ENCODE peak calls at places on chromosomes 12 and 14, in six cellular contexts. D is IMR-90, O is left lung, E is AG04450, N is A549, W is B cell. S is an unnamed sample.

GRCh38 chr12:109702126-109702841 is 11.3 kb upstream of the FAM222A start:
- DNase-seq in D (no peak), W (no peak), N (no peak), O (no peak), E (no peak), S (no peak)

GRCh38 chr14:35333797-35334743 is 41.9 kb downstream of the PSMA6 start:
- DNase-seq in W (no peak), N (no peak), E (no peak), O (no peak), D (no peak), S (no peak)

GRCh38 chr12:79274571-79275064 is 410.0 kb downstream of the SYT1 start:
- DNase-seq in W (no peak), E (no peak), N (no peak), D (no peak), O (peak), S (no peak)

GRCh38 chr12:75756112-75756511 is 244.7 kb upstream of the KRR1 start:
- DNase-seq in W (no peak), N (no peak), O (no peak), E (no peak), D (no peak), S (no peak)

GRCh38 chr12:39553476-39553875 is 66.1 kb downstream of the ABCD2 start:
- DNase-seq in E (no peak), O (no peak), N (no peak), W (no peak), D (no peak), S (no peak)

GRCh38 chr12:15088115-15088514 is 115.3 kb downstream of the PDE6H start:
- DNase-seq in N (no peak), O (no peak), D (no peak), E (no peak), W (no peak), S (no peak)

GRCh38 chr12:42485823-42486222 is 103.7 kb downstream of the PRICKLE1 start:
- DNase-seq in E (no peak), O (no peak), N (no peak), W (no peak), D (no peak), S (no peak)

GRCh38 chr12:109473006-109473405 is 4.1 kb downstream of the KCTD10 start:
- DNase-seq in O (no peak), E (no peak), N (no peak), W (no peak), D (no peak), S (no peak)

GRCh38 chr12:125403145-125403789 is 338.0 kb downstream of the AACS start:
- DNase-seq in E (no peak), W (no peak), N (no peak), O (no peak), D (peak), S (no peak)

GRCh38 chr12:68521321-68521839 is 89.3 kb upstream of the RAP1B start:
- DNase-seq in N (peak), O (no peak), W (no peak), E (peak), D (peak), S (no peak)

GRCh38 chr12:52359511-52360103 is 7.7 kb downstream of the KRT85 start:
- DNase-seq in E (no peak), W (no peak), D (no peak), N (no peak), O (no peak), S (peak)

GRCh38 chr14:72708708-72709475 is 185.0 kb downstream of the DPF3 start:
- DNase-seq in D (no peak), E (no peak), N (no peak), W (no peak), O (no peak), S (no peak)

GRCh38 chr12:131640436-131640969 is 70.4 kb upstream of the SFSWAP start:
- DNase-seq in D (no peak), O (no peak), E (no peak), W (no peak), N (no peak), S (no peak)

GRCh38 chr14:71103662-71104484 is 196.6 kb downstream of the PCNX1 start:
- DNase-seq in O (no peak), N (peak), D (peak), W (peak), E (peak), S (no peak)

GRCh38 chr12:13367973-13368372 is 171.4 kb downstream of the EMP1 start:
- DNase-seq in D (no peak), W (no peak), O (no peak), N (no peak), E (no peak), S (no peak)

GRCh38 chr12:125533434-125534029 is 468.3 kb downstream of the AACS start:
- DNase-seq in O (peak), E (no peak), W (no peak), N (peak), D (no peak), S (peak)

GRCh38 chr12:105100998-105101397 is 6.5 kb upstream of the WASHC4 start:
- DNase-seq in W (no peak), N (no peak), D (peak), O (no peak), E (no peak), S (no peak)
- TF ChIP-seq CTCF in W (no peak), N (peak), D (peak), O (no peak), E (peak), S (no peak)

DNA sequence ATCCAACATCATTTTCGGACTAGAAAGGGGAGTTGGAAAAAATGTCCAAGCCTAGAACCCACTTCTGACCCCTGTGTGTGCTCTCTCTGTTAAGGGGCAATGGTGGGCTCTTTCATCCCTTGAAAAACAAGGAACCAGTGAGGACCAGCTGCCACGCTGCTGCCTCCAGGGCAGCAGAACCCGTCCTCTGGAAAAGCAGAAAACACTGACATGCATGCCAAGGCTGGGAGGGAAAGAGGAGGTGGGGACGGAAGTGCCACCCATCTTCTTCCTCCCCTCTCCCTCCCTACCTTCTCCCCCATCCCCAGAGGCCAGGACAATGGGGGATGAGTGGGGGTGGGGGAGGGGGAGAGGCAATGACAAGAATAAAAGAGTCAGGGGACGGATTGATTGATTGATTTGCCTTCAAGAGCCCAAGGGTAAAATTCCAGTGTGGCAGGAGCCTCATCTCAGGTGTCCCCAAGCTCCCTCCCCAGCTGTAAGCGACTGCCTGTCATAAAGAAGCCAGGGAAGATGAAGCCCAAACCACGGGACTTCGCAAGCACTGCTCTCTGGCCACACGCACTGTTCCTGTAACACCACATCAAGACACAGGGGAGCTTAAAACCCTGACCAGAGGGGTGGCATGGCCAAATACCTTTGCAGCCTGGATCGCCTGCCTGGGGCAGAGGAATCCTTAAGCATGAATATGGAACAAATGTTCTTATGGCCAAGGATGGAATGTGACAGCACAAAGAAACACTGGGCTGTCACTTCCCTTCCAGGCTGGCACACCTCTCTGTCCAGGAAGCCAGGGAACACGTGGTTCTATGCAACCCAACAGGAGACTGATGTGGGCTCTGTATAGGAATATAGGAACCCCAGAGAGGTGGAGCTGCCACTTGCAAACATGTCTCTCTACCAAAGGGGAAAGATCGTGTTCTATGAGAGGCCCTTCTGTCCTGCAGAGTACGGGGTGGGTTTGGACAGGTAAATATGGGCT is 38.9 kb upstream of the BDKRB2 start:
- DNase-seq in E (no peak), D (no peak), O (no peak), N (no peak), W (no peak), S (peak)
- TF ChIP-seq CTCF in E (no peak), D (no peak), O (no peak), N (no peak), W (no peak), S (no peak)

GRCh38 chr14:38404100-38404541 is 148.2 kb upstream of the CLEC14A start:
- DNase-seq in O (no peak), D (peak), N (no peak), E (peak), W (no peak), S (no peak)

GRCh38 chr14:38409081-38409705 is 153.3 kb upstream of the CLEC14A start:
- DNase-seq in E (no peak), W (no peak), N (no peak), D (peak), O (no peak), S (no peak)

GRCh38 chr14:38404616-38405015 is 148.7 kb upstream of the CLEC14A start:
- DNase-seq in N (no peak), W (no peak), O (no peak), E (no peak), D (peak), S (no peak)

GRCh38 chr14:38400751-38401150 is 144.9 kb upstream of the CLEC14A start:
- DNase-seq in O (no peak), D (no peak), W (no peak), N (no peak), E (no peak), S (no peak)

DNA sequence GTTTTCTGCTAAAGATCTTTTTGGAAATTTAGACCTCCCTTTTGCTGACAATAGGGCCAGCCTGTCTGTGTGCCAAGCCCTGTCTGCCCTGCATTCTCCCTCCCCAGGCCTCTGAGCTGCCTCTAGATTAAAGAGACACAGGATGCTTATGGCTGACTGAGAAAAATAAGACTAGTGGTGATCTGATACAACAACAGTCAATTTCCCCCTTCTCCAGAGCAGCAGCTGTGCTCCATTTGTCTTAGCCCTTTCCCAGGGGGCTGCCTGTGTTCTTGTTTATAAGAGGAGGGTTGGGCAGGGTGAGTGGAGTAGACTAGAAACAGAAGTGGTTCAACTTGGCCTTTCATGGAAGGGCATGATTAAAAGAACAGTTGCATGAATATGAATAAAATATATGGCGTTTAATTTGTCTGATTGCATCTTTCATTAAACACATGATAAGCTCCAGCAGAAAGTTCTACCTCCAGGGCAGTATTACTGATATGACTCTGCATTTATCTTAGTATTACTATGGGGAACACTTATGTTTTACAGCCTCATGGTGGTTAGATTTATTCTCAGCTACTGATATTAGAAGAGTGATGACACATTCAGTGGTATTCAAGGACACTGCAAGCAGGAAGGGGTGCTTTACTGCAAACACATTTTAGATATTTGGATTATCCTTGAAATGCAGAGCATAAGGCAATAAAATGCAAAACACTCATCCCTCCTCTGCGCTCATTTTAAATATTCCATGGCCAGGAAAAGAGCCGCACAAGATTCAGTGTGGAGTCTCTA is 150.1 kb upstream of the CLEC14A start:
- DNase-seq in D (peak), N (no peak), W (no peak), E (no peak), O (no peak), S (no peak)
- TF ChIP-seq CTCF in D (no peak), N (no peak), W (no peak), E (peak), O (no peak), S (no peak)

DNA sequence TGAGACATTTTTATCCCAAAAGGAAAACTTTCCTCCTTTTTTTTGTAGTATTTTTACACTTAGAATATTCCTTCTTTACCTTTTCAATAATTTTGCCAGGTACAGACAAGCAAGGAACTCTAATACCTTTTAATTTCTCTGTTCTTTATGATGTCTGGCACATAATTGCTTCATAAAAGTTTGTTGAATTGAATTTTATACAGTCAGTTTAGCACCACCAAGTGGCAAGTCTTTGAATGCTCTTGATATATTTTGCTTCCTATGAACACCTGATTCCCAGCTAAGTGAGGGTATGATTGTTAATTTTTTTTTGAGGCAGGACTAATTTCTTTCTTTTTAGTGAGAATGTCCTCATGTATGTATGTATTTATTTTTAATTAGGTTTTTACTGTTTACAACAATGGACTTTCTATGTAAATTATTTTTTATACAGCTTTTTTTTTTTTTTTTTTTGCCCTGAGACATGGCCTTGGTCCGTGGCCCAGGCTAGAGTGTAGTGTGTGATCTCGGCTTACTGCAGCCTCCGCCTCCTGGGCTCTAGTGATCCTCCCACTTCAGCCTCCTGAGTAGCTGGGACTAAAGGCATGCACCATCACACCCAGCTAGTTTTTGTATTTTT is 6.9 kb downstream of the TBC1D15 start:
- DNase-seq in D (peak), E (no peak), W (no peak), O (no peak), N (no peak), S (no peak)
- TF ChIP-seq CTCF in D (peak), E (peak), W (peak), O (peak), N (peak), S (peak)

S was measured in mesothelial cell of epicardium.